ENCODE peak calls at places on chromosomes 2 and 18, in seven cellular contexts. P is sciatic nerve, K is upper lobe of right lung, F is Right ventricle myocardium inferior, O is ELF-1, N is mammary epithelial cell, U is neural progenitor cell. E is an unnamed sample.

GRCh38 chr2:239758325-239758877 is 266.7 kb downstream of the NDUFA10 start:
- DNase-seq in P (no peak), K (no peak), F (peak), N (peak), O (peak), U (no peak), E (no peak)

GRCh38 chr2:72263043-72263780 is 115.5 kb upstream of the CYP26B1 start:
- DNase-seq in N (no peak), U (no peak), F (no peak), P (no peak), O (no peak), K (no peak), E (no peak)

GRCh38 chr18:60445341-60445740 is 72.8 kb upstream of the MC4R start:
- DNase-seq in K (no peak), O (no peak), P (no peak), F (no peak), N (peak), U (no peak), E (no peak)

GRCh38 chr2:186984481-186984880 is 135.5 kb upstream of the ZSWIM2 start:
- DNase-seq in U (no peak), P (no peak), K (no peak), N (no peak), O (no peak), F (no peak), E (no peak)

GRCh38 chr2:175854665-175855064 is 147.4 kb downstream of the LNPK start:
- DNase-seq in K (no peak), N (no peak), U (peak), O (no peak), P (no peak), F (no peak), E (peak)

GRCh38 chr18:74127483-74127750 is 20.2 kb downstream of the FBXO15 start:
- DNase-seq in O (no peak), N (no peak), P (no peak), F (no peak), K (no peak), U (no peak), E (no peak)

GRCh38 chr2:191291471-191291870 is 46.3 kb downstream of the MYO1B start:
- DNase-seq in F (no peak), N (no peak), P (no peak), U (no peak), O (no peak), K (no peak), E (no peak)

GRCh38 chr2:231186325-231186724 is 12.1 kb upstream of the ARMC9 start:
- DNase-seq in F (no peak), U (no peak), N (no peak), P (no peak), K (no peak), O (no peak), E (no peak)

GRCh38 chr2:144507441-144508161 is 12.3 kb downstream of the ZEB2 start:
- DNase-seq in U (no peak), N (no peak), P (no peak), F (no peak), K (no peak), O (no peak), E (no peak)

GRCh38 chr2:102449370-102449974 is 23.6 kb upstream of the SLC9A4 start:
- DNase-seq in U (peak), K (no peak), N (peak), F (no peak), O (peak), P (no peak), E (no peak)

GRCh38 chr2:164558450-164558849 is 62.8 kb downstream of the GRB14 start:
- DNase-seq in N (no peak), U (no peak), O (no peak), K (no peak), F (no peak), P (no peak), E (no peak)

GRCh38 chr18:70044626-70045025 is 97.0 kb upstream of the CD226 start:
- DNase-seq in O (no peak), U (no peak), K (no peak), N (peak), F (no peak), P (no peak), E (no peak)

GRCh38 chr2:101981066-101981465 is 10.7 kb upstream of the IL1R2 start:
- DNase-seq in F (no peak), N (no peak), U (no peak), K (no peak), P (no peak), O (no peak), E (no peak)

GRCh38 chr2:25491966-25492532 is 150.3 kb upstream of the DNMT3A start:
- DNase-seq in F (no peak), N (no peak), O (no peak), K (no peak), P (no peak), U (no peak), E (no peak)

GRCh38 chr2:217802261-217802660 is 200.5 kb downstream of the TNS1 start:
- DNase-seq in K (no peak), O (no peak), U (no peak), P (no peak), F (no peak), N (no peak), E (no peak)

GRCh38 chr18:46164920-46165319 is 60.7 kb downstream of the HAUS1 start:
- DNase-seq in O (no peak), K (no peak), F (no peak), N (no peak), U (no peak), P (no peak), E (no peak)

E was measured in psoas muscle.